ENCODE peak calls at places on chromosomes 6 and 20, in four cellular contexts. T is SK-N-SH, F is A549, A is WTC11. K is an unnamed sample.

GRCh38 chr6:35451354-35452185 is 568 bp upstream of the FANCE start:
- DNase-seq in T (no peak), F (no peak), A (no peak), K (no peak)

GRCh38 chr6:39980839-39981580 is 46.7 kb upstream of the MOCS1 start:
- DNase-seq in T (peak; percentile 59), F (peak; percentile 33), A (peak; percentile 24), K (peak; percentile 58)

GRCh38 chr20:17939622-17940446 is 28.8 kb downstream of the SNX5 start:
- DNase-seq in T (no peak), F (no peak), A (no peak), K (no peak)

GRCh38 chr6:99285881-99286280 is 63.6 kb downstream of the FAXC start:
- DNase-seq in T (no peak), F (no peak), A (no peak), K (no peak)

GRCh38 chr6:14665827-14666724 is 548.5 kb downstream of the CD83 start:
- DNase-seq in T (no peak), F (no peak), A (no peak), K (peak; percentile 95)

GRCh38 chr6:2999621-3000455 is at the start of gene NQO2:
- DNase-seq in T (peak; percentile 99), F (peak; percentile 80), A (peak; percentile 97), K (peak; percentile 86)

GRCh38 chr6:33021917-33022316 is 12.5 kb upstream of the HLA-DOA start:
- DNase-seq in T (no peak), F (no peak), A (no peak), K (no peak)

GRCh38 chr20:20568604-20569205 is 143.7 kb downstream of the RALGAPA2 start:
- DNase-seq in T (peak; percentile 31), F (peak; percentile 18), A (peak; percentile 19), K (peak; percentile 57)

GRCh38 chr6:24205020-24205492 is 79.0 kb downstream of the NRSN1 start:
- DNase-seq in T (peak; percentile 36), F (peak; percentile 6), A (no peak), K (peak; percentile 51)

GRCh38 chr6:121794630-121795029 is 359.2 kb downstream of the GJA1 start:
- DNase-seq in T (no peak), F (peak; percentile 19), A (no peak), K (peak; percentile 14)

GRCh38 chr6:150036081-150036480 is 10.7 kb upstream of the RAET1L start:
- DNase-seq in T (no peak), F (no peak), A (no peak), K (no peak)

GRCh38 chr20:34561661-34562060 is 3.1 kb downstream of the MAP1LC3A start:
- DNase-seq in T (no peak), F (no peak), A (no peak), K (no peak)

DNA sequence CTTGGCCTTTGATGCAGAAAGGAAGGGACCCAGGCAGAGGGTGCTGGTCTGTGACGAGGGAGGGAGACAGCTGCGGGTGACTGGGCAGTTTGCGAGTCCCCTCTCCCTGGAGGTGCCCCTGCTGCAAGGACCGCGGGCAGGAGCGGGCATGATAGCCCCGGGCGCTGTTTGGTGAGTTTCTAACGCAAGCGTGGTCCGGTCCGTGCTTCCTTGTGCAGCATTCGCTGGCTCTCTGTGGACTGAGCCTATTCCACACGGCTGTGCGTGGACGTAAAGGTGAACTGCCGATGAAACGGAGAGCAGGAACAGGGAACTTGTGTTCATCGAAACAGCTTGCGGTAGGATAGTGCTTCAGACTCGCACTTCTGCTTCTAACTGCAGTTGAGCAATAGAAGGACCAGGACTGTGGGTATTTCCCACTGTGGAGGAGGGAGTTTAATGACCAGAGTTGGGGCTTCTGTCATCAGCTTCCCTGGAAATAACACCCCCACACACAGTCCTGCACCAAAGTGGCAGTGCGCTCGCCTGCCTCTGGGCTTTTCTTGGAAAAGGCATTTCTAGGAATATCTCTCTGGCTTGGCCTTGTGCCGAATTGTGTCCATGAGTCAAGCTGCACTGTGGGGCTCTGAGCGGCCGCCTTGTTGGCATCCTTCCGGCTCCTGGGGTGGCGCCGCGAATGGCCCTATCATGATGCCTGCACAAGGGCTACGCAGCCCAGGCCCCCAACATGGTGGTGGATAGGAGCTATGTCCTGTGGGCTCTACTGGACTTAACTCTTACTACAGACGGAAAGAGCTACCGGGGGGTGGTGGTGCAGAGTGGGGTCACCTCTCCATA is 48.9 kb downstream of the DUSP22 start:
- DNase-seq in T (no peak), F (no peak), A (no peak), K (peak; percentile 93)
- TF ChIP-seq MAX in T (no peak), F (no peak), A (no peak), K (no peak)

GRCh38 chr6:5084192-5084786 is 852 bp upstream of the PPP1R3G start:
- DNase-seq in T (peak; percentile 72), F (no peak), A (peak; percentile 25), K (no peak)

GRCh38 chr6:5085638-5086293 is 625 bp downstream of the PPP1R3G start:
- DNase-seq in T (peak; percentile 76), F (no peak), A (peak; percentile 63), K (peak; percentile 28)

GRCh38 chr6:5084787-5085637 is at the start of gene PPP1R3G:
- DNase-seq in T (peak; percentile 60), F (no peak), A (peak; percentile 44), K (peak; percentile 58)

GRCh38 chr6:5087389-5087788 is 2.2 kb downstream of the PPP1R3G start:
- DNase-seq in T (no peak), F (no peak), A (no peak), K (peak; percentile 35)

GRCh38 chr6:5086294-5086890 is 1.3 kb downstream of the PPP1R3G start:
- DNase-seq in T (no peak), F (no peak), A (peak; percentile 55), K (no peak)
- TF ChIP-seq MAX in T (no peak), F (no peak), A (no peak), K (no peak)

GRCh38 chr6:38509713-38510112 is 130.0 kb downstream of the BTBD9 start:
- DNase-seq in T (no peak), F (no peak), A (no peak), K (no peak)
- TF ChIP-seq MAX in T (no peak), F (no peak), A (no peak), K (no peak)

DNA sequence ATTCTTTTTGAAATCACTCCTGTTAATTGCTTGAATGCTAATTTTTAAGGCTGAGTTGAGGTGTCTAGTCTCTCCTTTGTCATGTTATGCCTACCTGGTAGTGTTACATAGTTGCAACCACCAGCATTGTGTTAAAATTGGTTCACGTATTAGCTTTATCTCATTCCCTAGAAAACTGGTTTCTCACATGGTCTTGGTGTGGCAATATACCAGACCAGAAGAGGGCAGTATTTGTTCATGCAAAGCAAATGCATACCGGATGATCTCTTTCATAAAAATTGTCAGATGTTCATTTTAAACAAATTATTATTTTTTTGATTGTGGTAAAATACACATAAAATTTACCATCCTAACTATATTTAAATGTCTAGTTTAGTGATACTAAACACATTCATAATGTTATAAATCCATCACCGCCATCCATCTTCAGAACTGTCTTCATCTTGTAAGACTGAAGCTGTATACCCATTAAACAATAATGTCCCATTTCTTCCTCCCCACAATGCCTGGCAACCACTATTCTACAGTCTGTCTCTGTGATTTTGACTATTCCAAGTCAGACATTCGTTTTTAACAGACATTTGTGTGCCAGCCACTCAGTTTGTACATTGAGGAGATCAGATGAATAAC is 92.8 kb downstream of the ATRN start:
- DNase-seq in T (peak; percentile 53), F (peak; percentile 37), A (no peak), K (peak; percentile 66)
- TF ChIP-seq MAX in T (no peak), F (no peak), A (no peak), K (no peak)

DNA sequence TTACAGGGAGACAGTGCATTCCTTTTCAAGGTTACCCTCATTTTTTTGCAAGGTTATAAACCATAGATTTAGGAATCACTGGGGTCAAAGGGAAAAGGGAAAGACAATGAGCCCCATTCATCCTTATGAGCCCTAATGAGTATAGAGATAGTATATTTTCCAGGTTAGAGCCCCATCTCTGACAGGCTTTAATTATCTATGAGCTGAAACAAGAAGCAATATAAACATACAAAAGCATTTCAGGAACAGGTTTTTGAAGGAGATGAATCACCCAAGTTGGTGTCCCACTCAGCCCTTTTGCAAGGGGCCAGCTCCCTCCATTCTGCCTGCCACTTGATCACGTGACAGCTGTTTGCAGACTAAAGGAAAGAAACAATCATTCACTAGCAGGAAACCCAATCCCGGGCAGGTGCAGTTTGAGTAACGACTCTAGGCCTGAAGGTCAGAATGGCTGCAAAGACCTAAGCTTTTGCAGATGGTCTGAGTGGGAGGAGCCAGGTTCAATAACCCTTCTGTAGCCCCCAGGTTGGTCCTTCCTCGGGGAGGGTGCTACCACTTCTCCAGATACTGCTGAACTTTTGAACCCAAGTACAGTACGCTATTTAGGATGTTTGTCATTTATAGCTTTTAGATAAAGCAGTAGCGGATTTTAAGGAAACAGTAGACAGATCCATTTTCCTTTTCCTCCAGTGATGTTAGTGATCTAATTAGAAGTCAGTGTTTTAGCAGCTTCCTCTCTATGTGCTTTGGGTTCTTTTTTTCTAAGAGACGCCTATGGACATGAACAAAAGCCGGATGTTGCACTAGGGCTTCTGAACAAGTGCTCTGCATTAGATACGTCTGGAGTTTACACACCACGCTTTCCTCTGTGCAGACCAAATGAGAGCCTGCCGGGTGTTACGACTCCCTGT is 253.2 kb downstream of the SOX4 start:
- DNase-seq in T (peak; percentile 35), F (no peak), A (peak; percentile 48), K (peak; percentile 54)
- TF ChIP-seq MAX in T (no peak), F (no peak), A (no peak), K (peak; percentile 56)

DNA sequence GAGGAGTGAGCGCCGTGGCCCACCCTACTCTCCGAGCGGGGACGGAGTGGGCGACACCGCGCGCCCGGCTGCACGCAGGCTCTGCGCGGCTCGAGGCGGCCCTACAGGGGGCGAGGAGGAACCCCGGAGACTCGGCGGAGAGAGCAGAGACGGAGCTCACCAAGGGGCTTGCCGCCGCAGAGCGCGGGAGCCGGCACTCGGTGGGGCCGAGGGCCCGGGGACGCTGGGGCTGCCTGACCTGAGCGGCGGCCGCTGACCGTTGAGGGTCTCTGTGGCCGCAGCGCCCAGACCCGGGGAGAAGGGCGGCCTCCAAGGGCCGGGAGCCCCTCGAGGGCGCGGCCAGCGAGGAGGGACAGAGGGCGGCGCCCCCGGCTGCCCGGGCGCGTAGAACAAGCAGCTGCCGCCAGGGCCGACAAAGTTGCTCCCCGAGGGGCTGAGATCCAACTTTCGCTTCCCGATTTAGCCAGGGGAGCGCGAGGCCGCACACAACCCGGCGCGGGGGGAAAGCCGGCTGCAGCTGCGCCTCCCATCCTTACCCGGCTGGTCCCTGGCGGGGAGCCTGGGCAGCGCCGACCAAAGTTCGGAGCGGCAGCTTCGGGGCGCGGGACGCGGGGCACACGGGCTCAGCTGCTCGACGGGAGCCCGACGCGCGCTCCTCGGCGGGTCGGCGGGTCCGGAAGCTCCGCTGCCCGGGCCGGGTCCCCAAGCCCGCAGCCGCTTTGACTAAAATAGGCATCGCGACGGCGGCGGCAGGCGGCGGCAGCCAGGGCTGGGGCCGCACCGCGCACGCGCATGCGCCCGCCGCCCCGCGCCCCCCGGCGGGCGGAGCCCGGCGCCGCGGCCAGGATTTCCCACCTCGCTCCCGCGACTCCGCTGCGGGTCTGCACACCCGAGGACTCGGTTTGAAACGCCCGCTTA is 43.1 kb downstream of the POPDC3 start:
- DNase-seq in T (peak; percentile 97), F (peak; percentile 57), A (peak; percentile 70), K (peak; percentile 81)
- TF ChIP-seq MAX in T (peak; percentile 48), F (peak; percentile 54), A (peak; percentile 56), K (no peak)